ENCODE peak calls at places on chromosomes 13 and 19, in four cellular contexts. T, G, H and A are unnamed samples.

GRCh38 chr19:15936950-15937349 is 2.6 kb upstream of the CYP4F11 start:
- DNase-seq in T (no peak), G (no peak), H (no peak), A (no peak)

GRCh38 chr19:58566989-58567388 is 6.1 kb downstream of the MZF1 start:
- DNase-seq in T (no peak), G (no peak), H (no peak), A (peak)

GRCh38 chr19:55082023-55082851 is 6.6 kb downstream of the EPS8L1 start:
- DNase-seq in T (peak), G (no peak), H (peak), A (no peak)

GRCh38 chr19:10863107-10863700 is 8.1 kb upstream of the CARM1 start:
- DNase-seq in T (no peak), G (no peak), H (peak), A (no peak)

GRCh38 chr19:54232552-54232934 is 9.7 kb upstream of the LILRB3 start:
- DNase-seq in T (no peak), G (no peak), H (no peak), A (no peak)

GRCh38 chr19:29528350-29528945 is 2.7 kb downstream of the VSTM2B start:
- DNase-seq in T (peak), G (peak), H (peak), A (no peak)

GRCh38 chr19:56314018-56314583 is 538 bp downstream of the ZSCAN5A start:
- DNase-seq in T (no peak), G (no peak), H (peak), A (no peak)

GRCh38 chr13:24187185-24187584 is 26.7 kb downstream of the SPATA13 start:
- DNase-seq in T (no peak), G (no peak), H (no peak), A (no peak)

GRCh38 chr19:41425174-41426115 is 1.7 kb downstream of the B3GNT8 start:
- DNase-seq in T (no peak), G (no peak), H (no peak), A (no peak)

GRCh38 chr13:26025196-26025595 is 26.6 kb downstream of the SHISA2 start:
- DNase-seq in T (no peak), G (no peak), H (no peak), A (no peak)

GRCh38 chr13:67769987-67770341 is 539.8 kb upstream of the PCDH9 start:
- DNase-seq in T (no peak), G (no peak), H (peak), A (no peak)

GRCh38 chr19:10404888-10405808 is 1.8 kb upstream of the CDC37 start:
- DNase-seq in T (no peak), G (no peak), H (peak), A (no peak)

GRCh38 chr19:30719991-30720329 is 347.8 kb downstream of the ZNF536 start:
- DNase-seq in T (no peak), G (no peak), H (no peak), A (no peak)

GRCh38 chr19:2095338-2095938 is 688 bp downstream of the MOB3A start:
- DNase-seq in T (no peak), G (no peak), H (no peak), A (peak)

GRCh38 chr13:111469916-111470506 is 149.6 kb downstream of the TEX29 start:
- DNase-seq in T (no peak), G (no peak), H (no peak), A (no peak)

GRCh38 chr13:69280399-69280798 is 827.2 kb upstream of the ATXN8OS start:
- DNase-seq in T (no peak), G (no peak), H (no peak), A (no peak)

GRCh38 chr19:35718345-35719041 is 690 bp downstream of the KMT2B start:
- DNase-seq in T (no peak), G (no peak), H (peak), A (peak)

GRCh38 chr13:110044521-110045200 is 258.3 kb upstream of the IRS2 start:
- DNase-seq in T (no peak), G (no peak), H (no peak), A (no peak)

GRCh38 chr13:23749288-23749880 is 139.8 kb downstream of the MIPEP start:
- DNase-seq in T (no peak), G (no peak), H (no peak), A (no peak)

GRCh38 chr13:100075700-100076587 is 12.9 kb upstream of the PCCA start:
- DNase-seq in T (no peak), G (no peak), H (no peak), A (no peak)

GRCh38 chr19:3849092-3849491 is 19.7 kb downstream of the ZFR2 start:
- DNase-seq in T (peak), G (no peak), H (peak), A (peak)

GRCh38 chr13:75715598-75716523 is 79.7 kb downstream of the LMO7 start:
- DNase-seq in T (peak), G (no peak), H (no peak), A (no peak)

GRCh38 chr19:19485161-19485997 is 30.0 kb downstream of the TSSK6 start:
- DNase-seq in T (no peak), G (no peak), H (no peak), A (no peak)

GRCh38 chr13:67148219-67148583 is 81.9 kb downstream of the PCDH9 start:
- DNase-seq in T (no peak), G (no peak), H (no peak), A (no peak)

GRCh38 chr13:19810996-19811881 is 28.5 kb upstream of the PSPC1 start:
- DNase-seq in T (no peak), G (no peak), H (no peak), A (no peak)

GRCh38 chr13:108176685-108177274 is 38.6 kb downstream of the LIG4 start:
- DNase-seq in T (peak), G (peak), H (peak), A (peak)

GRCh38 chr13:113815151-113816058 is 48.5 kb downstream of the GAS6 start:
- DNase-seq in T (peak), G (no peak), H (no peak), A (peak)

GRCh38 chr19:55383789-55384575 is at the start of gene TMEM238:
- DNase-seq in T (no peak), G (peak), H (peak), A (peak)

GRCh38 chr13:76668716-76669115 is 217.5 kb downstream of the KCTD12 start:
- DNase-seq in T (no peak), G (no peak), H (no peak), A (no peak)

GRCh38 chr13:69935043-69935442 is 172.6 kb upstream of the ATXN8OS start:
- DNase-seq in T (peak), G (no peak), H (peak), A (no peak)

GRCh38 chr19:38657633-38658222 is 10.3 kb downstream of the ACTN4 start:
- DNase-seq in T (no peak), G (peak), H (peak), A (no peak)